ENCODE peak calls at places on chromosome 7, in six cellular contexts. N is islet precursor cell, W is NCI-H1105, V is endothelial cell, M is psoas muscle, H is foreskin keratinocyte. X is an unnamed sample.

GRCh38 chr7:150308575-150308974 is 14.6 kb upstream of the LRRC61 start:
- DNase-seq in N (no peak), W (no peak), V (no peak), M (no peak), H (no peak), X (no peak)

GRCh38 chr7:139539231-139539630 is 15.7 kb downstream of the CLEC2L start:
- DNase-seq in N (no peak), W (no peak), V (no peak), M (no peak), H (no peak), X (no peak)

GRCh38 chr7:27071622-27072390 is 24.0 kb downstream of the HOXA1 start:
- DNase-seq in N (no peak), W (no peak), V (no peak), M (no peak), H (no peak), X (no peak)

GRCh38 chr7:76351372-76351771 is 7.4 kb downstream of the YWHAG start:
- DNase-seq in N (no peak), W (no peak), V (no peak), M (no peak), H (no peak), X (no peak)

GRCh38 chr7:95526128-95526738 is 40.5 kb downstream of the ASB4 start:
- DNase-seq in N (no peak), W (no peak), V (no peak), M (no peak), H (no peak), X (no peak)

GRCh38 chr7:4871056-4871680 is 9.3 kb upstream of the PAPOLB start:
- DNase-seq in N (no peak), W (no peak), V (no peak), M (no peak), H (no peak), X (no peak)

GRCh38 chr7:7519528-7519927 is 16.1 kb downstream of the COL28A1 start:
- DNase-seq in N (no peak), W (no peak), V (no peak), M (no peak), H (no peak), X (peak)

GRCh38 chr7:143381427-143382125 is 431 bp downstream of the ZYX start:
- DNase-seq in N (peak), W (peak), V (no peak), M (peak), H (no peak), X (peak)

GRCh38 chr7:76303829-76304505 is 1.5 kb downstream of the HSPB1 start:
- DNase-seq in N (no peak), W (no peak), V (no peak), M (peak), H (peak), X (peak)

GRCh38 chr7:17774248-17774647 is 166.0 kb downstream of the SNX13 start:
- DNase-seq in N (no peak), W (no peak), V (no peak), M (no peak), H (peak), X (peak)

GRCh38 chr7:151008511-151009323 is 15.6 kb downstream of the ATG9B start:
- DNase-seq in N (peak), W (no peak), V (peak), M (peak), H (peak), X (peak)

GRCh38 chr7:22008011-22008410 is 62.3 kb upstream of the CDCA7L start:
- DNase-seq in N (no peak), W (peak), V (no peak), M (no peak), H (no peak), X (no peak)